ENCODE peak calls at places on chromosome 9, in nine cellular contexts. C is tibial artery; A is activated CD4-positive, CD25-positive, alpha-beta regulatory T cell treated with anti-CD3 and anti-CD28 coated beads, Interleukin-2, amount 50 U/mL, for 16 hours; O is NCI-H524; V is kidney epithelial cell; W is hippocampal formation; X is activated T-helper 1 cell treated with Interleukin-2 at 50 U/mL for 16 hours; E is CD8-positive, alpha-beta memory T cell; P is midbrain. T is an unnamed sample.

GRCh38 chr9:118896356-118897000 is 472.8 kb downstream of the BRINP1 start:
- DNase-seq in E (no peak), V (no peak), P (no peak), C (no peak), X (no peak), W (no peak), A (no peak), O (peak), T (no peak)

GRCh38 chr9:127776919-127777280 is 1.6 kb downstream of the SH2D3C start:
- DNase-seq in X (no peak), A (no peak), P (no peak), C (no peak), V (no peak), E (no peak), W (no peak), O (no peak), T (no peak)

GRCh38 chr9:70479880-70480291 is 65.4 kb upstream of the KLF9 start:
- DNase-seq in P (no peak), E (no peak), X (no peak), V (peak), A (no peak), W (no peak), O (no peak), C (no peak), T (no peak)

GRCh38 chr9:135147938-135148337 is 60.5 kb downstream of the OLFM1 start:
- DNase-seq in P (no peak), O (no peak), C (no peak), W (no peak), E (no peak), A (no peak), X (no peak), V (no peak), T (no peak)

GRCh38 chr9:98280574-98280973 is 25.1 kb upstream of the TBC1D2 start:
- DNase-seq in C (no peak), A (no peak), O (peak), W (no peak), P (no peak), V (no peak), X (no peak), E (no peak), T (no peak)

GRCh38 chr9:127318651-127319167 is 54.1 kb downstream of the GARNL3 start:
- DNase-seq in X (no peak), V (peak), W (no peak), E (no peak), C (no peak), O (no peak), P (no peak), A (no peak), T (no peak)

GRCh38 chr9:21591221-21592062 is 109.3 kb upstream of the IFNE start:
- DNase-seq in W (no peak), C (peak), P (no peak), X (no peak), O (no peak), A (no peak), V (peak), E (no peak), T (no peak)

GRCh38 chr9:129178983-129179382 is 922 bp upstream of the IER5L start:
- DNase-seq in O (no peak), X (no peak), A (no peak), C (no peak), W (no peak), E (no peak), P (no peak), V (no peak), T (no peak)

GRCh38 chr9:17528859-17529258 is 50.0 kb upstream of the SH3GL2 start:
- DNase-seq in A (no peak), E (no peak), X (no peak), V (no peak), O (peak), W (no peak), C (no peak), P (peak), T (no peak)

GRCh38 chr9:111076043-111076442 is 37.8 kb upstream of the LPAR1 start:
- DNase-seq in P (no peak), O (no peak), C (no peak), V (no peak), A (no peak), W (no peak), X (no peak), E (no peak), T (no peak)

GRCh38 chr9:124661184-124661755 is 109.8 kb downstream of the NR6A1 start:
- DNase-seq in O (no peak), E (no peak), P (no peak), A (no peak), X (no peak), C (no peak), V (no peak), W (no peak), T (no peak)

GRCh38 chr9:133635903-133636531 is at the start of gene DBH:
- DNase-seq in A (no peak), W (no peak), O (no peak), E (no peak), C (no peak), V (no peak), X (no peak), P (no peak), T (no peak)

GRCh38 chr9:136045595-136046554 is 49.2 kb downstream of the NACC2 start:
- DNase-seq in X (no peak), E (no peak), C (peak), A (no peak), O (no peak), P (no peak), W (no peak), V (no peak), T (no peak)

GRCh38 chr9:10525972-10526371 is 86.8 kb downstream of the PTPRD start:
- DNase-seq in P (no peak), O (no peak), X (no peak), A (no peak), V (no peak), W (no peak), C (no peak), E (no peak), T (no peak)

GRCh38 chr9:116594552-116594951 is 92.6 kb upstream of the TRIM32 start:
- DNase-seq in W (no peak), A (no peak), X (no peak), V (peak), C (peak), O (no peak), P (no peak), E (no peak), T (no peak)

GRCh38 chr9:131366745-131367401 is 27.0 kb upstream of the PRRC2B start:
- DNase-seq in O (peak), X (no peak), P (no peak), E (no peak), C (no peak), A (no peak), W (no peak), V (no peak), T (no peak)

GRCh38 chr9:78131969-78132687 is 100.5 kb upstream of the GNAQ start:
- DNase-seq in V (no peak), A (no peak), W (no peak), P (peak), C (no peak), O (no peak), E (no peak), X (no peak), T (no peak)

GRCh38 chr9:110093417-110093816 is 114.5 kb downstream of the C9orf152 start:
- DNase-seq in W (no peak), C (no peak), O (no peak), X (no peak), E (no peak), P (no peak), V (no peak), A (no peak), T (no peak)

GRCh38 chr9:121472361-121472910 is 27.2 kb downstream of the GGTA1 start:
- DNase-seq in O (peak), X (no peak), C (no peak), E (no peak), A (no peak), W (no peak), V (no peak), P (no peak), T (no peak)

GRCh38 chr9:112925058-112925641 is 34.5 kb upstream of the SLC46A2 start:
- DNase-seq in W (peak), O (peak), A (no peak), V (no peak), C (no peak), X (no peak), E (no peak), P (peak), T (no peak)

GRCh38 chr9:347667-348292 is 133.1 kb downstream of the DOCK8 start:
- DNase-seq in X (no peak), V (no peak), W (no peak), C (no peak), A (no peak), E (no peak), P (peak), O (peak), T (no peak)

T was measured in D721Med.